ENCODE peak calls at places on chromosomes 16 and 17, in six cellular contexts. One of them, this sample, is unnamed.

GRCh38 chr17:8922923-8923322 is 42.6 kb downstream of the PIK3R5 start:
- DNase-seq in thoracic aorta: no peak
- DNase-seq in lung: no peak
- DNase-seq in HAP-1: no peak
- DNase-seq in MG63: no peak
- DNase-seq in breast epithelium: no peak
- DNase-seq in this sample: no peak

GRCh38 chr16:24537474-24538337 is 1.7 kb upstream of the RBBP6 start:
- DNase-seq in lung: no peak
- DNase-seq in HAP-1: no peak
- DNase-seq in breast epithelium: no peak
- DNase-seq in MG63: peak; percentile 54
- DNase-seq in thoracic aorta: no peak
- DNase-seq in this sample: no peak

GRCh38 chr17:2214047-2214717 is 89.4 kb downstream of the SMG6 start:
- DNase-seq in MG63: no peak
- DNase-seq in HAP-1: no peak
- DNase-seq in thoracic aorta: peak; percentile 52
- DNase-seq in breast epithelium: no peak
- DNase-seq in lung: peak; percentile 48
- DNase-seq in this sample: no peak

GRCh38 chr17:73342549-73343167 is 30.9 kb upstream of the CDC42EP4 start:
- DNase-seq in lung: no peak
- DNase-seq in breast epithelium: no peak
- DNase-seq in MG63: peak; percentile 73
- DNase-seq in thoracic aorta: no peak
- DNase-seq in HAP-1: peak; percentile 29
- DNase-seq in this sample: no peak

GRCh38 chr17:3026125-3026855 is 37.1 kb downstream of the OR1D5 start:
- DNase-seq in breast epithelium: no peak
- DNase-seq in MG63: no peak
- DNase-seq in thoracic aorta: no peak
- DNase-seq in lung: no peak
- DNase-seq in HAP-1: no peak
- DNase-seq in this sample: no peak

GRCh38 chr16:71287903-71288302 is 1.3 kb downstream of the CMTR2 start:
- DNase-seq in breast epithelium: no peak
- DNase-seq in MG63: no peak
- DNase-seq in thoracic aorta: no peak
- DNase-seq in HAP-1: no peak
- DNase-seq in lung: no peak
- DNase-seq in this sample: no peak

GRCh38 chr17:35245196-35245486 is 2.3 kb downstream of the SLFN5 start:
- DNase-seq in MG63: peak; percentile 74
- DNase-seq in breast epithelium: no peak
- DNase-seq in thoracic aorta: no peak
- DNase-seq in HAP-1: no peak
- DNase-seq in lung: no peak
- DNase-seq in this sample: no peak

GRCh38 chr16:84749072-84749471 is 49.3 kb downstream of the USP10 start:
- DNase-seq in thoracic aorta: no peak
- DNase-seq in breast epithelium: no peak
- DNase-seq in lung: no peak
- DNase-seq in HAP-1: no peak
- DNase-seq in MG63: no peak
- DNase-seq in this sample: no peak

GRCh38 chr16:1917665-1918111 is 527 bp downstream of the HS3ST6 start:
- DNase-seq in HAP-1: no peak
- DNase-seq in MG63: no peak
- DNase-seq in thoracic aorta: no peak
- DNase-seq in breast epithelium: no peak
- DNase-seq in lung: no peak
- DNase-seq in this sample: no peak

GRCh38 chr16:17026600-17027242 is 444.0 kb downstream of the XYLT1 start:
- DNase-seq in lung: no peak
- DNase-seq in HAP-1: no peak
- DNase-seq in MG63: no peak
- DNase-seq in thoracic aorta: no peak
- DNase-seq in breast epithelium: no peak
- DNase-seq in this sample: no peak

GRCh38 chr17:21041753-21042433 is 918 bp downstream of the USP22 start:
- DNase-seq in breast epithelium: peak; percentile 85
- DNase-seq in thoracic aorta: peak; percentile 52
- DNase-seq in HAP-1: peak; percentile 88
- DNase-seq in MG63: peak; percentile 92
- DNase-seq in lung: peak; percentile 79
- DNase-seq in this sample: peak; percentile 82

GRCh38 chr17:74403512-74404137 is 28.3 kb upstream of the GPRC5C start:
- DNase-seq in breast epithelium: no peak
- DNase-seq in lung: no peak
- DNase-seq in MG63: no peak
- DNase-seq in thoracic aorta: no peak
- DNase-seq in HAP-1: no peak
- DNase-seq in this sample: no peak

GRCh38 chr17:65941500-65941899 is 250.4 kb downstream of the CEP112 start:
- DNase-seq in breast epithelium: no peak
- DNase-seq in MG63: no peak
- DNase-seq in HAP-1: no peak
- DNase-seq in thoracic aorta: no peak
- DNase-seq in lung: no peak
- DNase-seq in this sample: no peak

GRCh38 chr17:54521137-54521536 is 379.5 kb upstream of the TOM1L1 start:
- DNase-seq in MG63: no peak
- DNase-seq in breast epithelium: no peak
- DNase-seq in lung: no peak
- DNase-seq in thoracic aorta: no peak
- DNase-seq in HAP-1: no peak
- DNase-seq in this sample: no peak

GRCh38 chr16:65065031-65065430 is 56.8 kb downstream of the CDH11 start:
- DNase-seq in breast epithelium: no peak
- DNase-seq in lung: no peak
- DNase-seq in thoracic aorta: no peak
- DNase-seq in HAP-1: no peak
- DNase-seq in MG63: no peak
- DNase-seq in this sample: no peak

GRCh38 chr17:27407916-27408846 is 48.1 kb upstream of the KSR1 start:
- DNase-seq in HAP-1: no peak
- DNase-seq in MG63: peak; percentile 92
- DNase-seq in breast epithelium: no peak
- DNase-seq in lung: no peak
- DNase-seq in thoracic aorta: no peak
- DNase-seq in this sample: no peak

GRCh38 chr16:26981266-26981938 is 85.3 kb upstream of the C16orf82 start:
- DNase-seq in lung: no peak
- DNase-seq in breast epithelium: no peak
- DNase-seq in MG63: peak; percentile 74
- DNase-seq in HAP-1: no peak
- DNase-seq in thoracic aorta: no peak
- DNase-seq in this sample: no peak

DNA sequence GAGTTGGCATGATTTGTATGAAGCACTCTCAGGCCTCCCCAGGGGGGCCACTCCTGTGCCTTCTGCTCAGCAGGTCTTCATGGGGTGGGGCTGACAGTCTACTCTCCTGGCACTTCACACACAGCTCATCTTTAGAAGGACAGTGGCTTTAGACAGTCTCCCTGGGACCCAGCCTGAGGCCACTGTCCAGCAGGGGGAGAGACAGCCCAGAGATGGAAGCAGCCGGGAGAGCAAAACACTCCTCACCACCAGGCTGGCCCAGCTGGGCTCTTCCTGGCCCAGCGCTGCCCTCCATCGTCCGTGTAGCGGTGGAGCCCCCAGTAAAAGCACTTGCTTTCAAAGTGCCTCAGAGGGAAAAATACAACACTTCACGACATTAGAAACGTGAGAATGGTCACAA is 62.0 kb upstream of the CRHR1 start:
- DNase-seq in lung: no peak
- DNase-seq in thoracic aorta: no peak
- DNase-seq in MG63: no peak
- DNase-seq in HAP-1: peak; percentile 31
- DNase-seq in breast epithelium: no peak
- DNase-seq in this sample: no peak
- H3K27me3 ChIP-seq in lung: no peaks in the 10 kb centered on the region
- H3K27me3 ChIP-seq in thoracic aorta: no peaks in the 10 kb centered on the region
- H3K27me3 ChIP-seq in MG63: peaks cover 12% of the 10 kb centered on the region
- H3K27me3 ChIP-seq in HAP-1: peaks cover 25% of the 10 kb centered on the region
- H3K27me3 ChIP-seq in breast epithelium: no peaks in the 10 kb centered on the region
- H3K27me3 ChIP-seq in this sample: no peaks in the 10 kb centered on the region

GRCh38 chr17:68455756-68456528 is 1.4 kb downstream of the WIPI1 start:
- DNase-seq in MG63: peak; percentile 64
- DNase-seq in HAP-1: no peak
- DNase-seq in thoracic aorta: no peak
- DNase-seq in breast epithelium: peak; percentile 68
- DNase-seq in lung: no peak
- DNase-seq in this sample: peak; percentile 71
- H3K4me3 ChIP-seq in MG63: peak overlapping the region; percentile 69
- H3K4me3 ChIP-seq in HAP-1: peak overlapping the region; percentile 48
- H3K4me3 ChIP-seq in thoracic aorta: peak overlapping the region; percentile 86
- H3K4me3 ChIP-seq in breast epithelium: peak overlapping the region; percentile 91
- H3K4me3 ChIP-seq in lung: peak overlapping the region; percentile 60
- H3K4me3 ChIP-seq in this sample: peak overlapping the region; percentile 77

GRCh38 chr16:66382171-66382965 is 15.9 kb downstream of the CDH5 start:
- DNase-seq in thoracic aorta: no peak
- DNase-seq in HAP-1: no peak
- DNase-seq in lung: no peak
- DNase-seq in breast epithelium: no peak
- DNase-seq in MG63: peak; percentile 25
- DNase-seq in this sample: no peak

GRCh38 chr16:66381585-66382170 is 15.2 kb downstream of the CDH5 start:
- DNase-seq in thoracic aorta: no peak
- DNase-seq in MG63: no peak
- DNase-seq in breast epithelium: no peak
- DNase-seq in HAP-1: no peak
- DNase-seq in lung: no peak
- DNase-seq in this sample: no peak

GRCh38 chr16:66378739-66379570 is 12.5 kb downstream of the CDH5 start:
- DNase-seq in MG63: no peak
- DNase-seq in breast epithelium: no peak
- DNase-seq in HAP-1: no peak
- DNase-seq in thoracic aorta: no peak
- DNase-seq in lung: no peak
- DNase-seq in this sample: no peak

GRCh38 chr16:66379571-66379941 is 13.1 kb downstream of the CDH5 start:
- DNase-seq in breast epithelium: no peak
- DNase-seq in MG63: no peak
- DNase-seq in lung: no peak
- DNase-seq in thoracic aorta: no peak
- DNase-seq in HAP-1: no peak
- DNase-seq in this sample: no peak

GRCh38 chr16:66380421-66380820 is 13.9 kb downstream of the CDH5 start:
- DNase-seq in HAP-1: no peak
- DNase-seq in breast epithelium: no peak
- DNase-seq in MG63: no peak
- DNase-seq in thoracic aorta: no peak
- DNase-seq in lung: no peak
- DNase-seq in this sample: no peak
- H3K27me3 ChIP-seq in HAP-1: no peaks in the 10 kb centered on the region
- H3K27me3 ChIP-seq in breast epithelium: no peaks in the 10 kb centered on the region
- H3K27me3 ChIP-seq in MG63: no peaks in the 10 kb centered on the region
- H3K27me3 ChIP-seq in thoracic aorta: no peaks in the 10 kb centered on the region
- H3K27me3 ChIP-seq in lung: no peaks in the 10 kb centered on the region
- H3K27me3 ChIP-seq in this sample: no peaks in the 10 kb centered on the region

GRCh38 chr16:272633-273546 is 2.9 kb downstream of the RGS11 start:
- DNase-seq in breast epithelium: no peak
- DNase-seq in thoracic aorta: no peak
- DNase-seq in HAP-1: no peak
- DNase-seq in lung: no peak
- DNase-seq in MG63: no peak
- DNase-seq in this sample: no peak
- H3K4me3 ChIP-seq in breast epithelium: no peak overlapping the region
- H3K4me3 ChIP-seq in thoracic aorta: no peak overlapping the region
- H3K4me3 ChIP-seq in HAP-1: no peak overlapping the region
- H3K4me3 ChIP-seq in lung: no peak overlapping the region
- H3K4me3 ChIP-seq in MG63: no peak overlapping the region
- H3K4me3 ChIP-seq in this sample: no peak overlapping the region

GRCh38 chr16:67001726-67002125 is 13.3 kb downstream of the CES4A start:
- DNase-seq in thoracic aorta: no peak
- DNase-seq in MG63: no peak
- DNase-seq in lung: no peak
- DNase-seq in HAP-1: no peak
- DNase-seq in breast epithelium: no peak
- DNase-seq in this sample: no peak

GRCh38 chr16:66996983-66997358 is 8.6 kb downstream of the CES4A start:
- DNase-seq in lung: no peak
- DNase-seq in MG63: no peak
- DNase-seq in HAP-1: no peak
- DNase-seq in thoracic aorta: no peak
- DNase-seq in breast epithelium: no peak
- DNase-seq in this sample: no peak

GRCh38 chr16:66996324-66996982 is 8.1 kb downstream of the CES4A start:
- DNase-seq in lung: peak; percentile 75
- DNase-seq in breast epithelium: peak; percentile 51
- DNase-seq in MG63: peak; percentile 34
- DNase-seq in HAP-1: no peak
- DNase-seq in thoracic aorta: peak; percentile 85
- DNase-seq in this sample: peak; percentile 81

GRCh38 chr16:67000384-67001158 is 12.2 kb downstream of the CES4A start:
- DNase-seq in lung: peak; percentile 66
- DNase-seq in breast epithelium: peak; percentile 50
- DNase-seq in HAP-1: peak; percentile 72
- DNase-seq in MG63: no peak
- DNase-seq in thoracic aorta: no peak
- DNase-seq in this sample: peak; percentile 62

DNA sequence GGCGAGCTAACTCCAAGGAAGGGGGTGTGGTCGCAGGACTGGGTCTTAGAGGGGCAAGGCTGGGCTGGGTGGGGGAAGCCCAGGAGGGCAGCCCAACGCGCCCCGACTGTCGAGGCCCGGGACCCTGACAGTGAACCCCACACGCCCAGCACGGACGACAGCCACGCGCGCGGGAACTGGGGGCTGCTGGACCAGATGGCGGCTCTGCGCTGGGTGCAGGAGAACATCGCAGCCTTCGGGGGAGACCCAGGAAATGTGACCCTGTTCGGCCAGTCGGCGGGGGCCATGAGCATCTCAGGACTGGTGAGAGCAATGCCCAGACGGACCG is 12.7 kb downstream of the CES4A start:
- DNase-seq in HAP-1: no peak
- DNase-seq in breast epithelium: no peak
- DNase-seq in MG63: no peak
- DNase-seq in thoracic aorta: no peak
- DNase-seq in lung: no peak
- DNase-seq in this sample: no peak
- H3K27me3 ChIP-seq in HAP-1: no peaks in the 10 kb centered on the region
- H3K27me3 ChIP-seq in breast epithelium: no peaks in the 10 kb centered on the region
- H3K27me3 ChIP-seq in MG63: no peaks in the 10 kb centered on the region
- H3K27me3 ChIP-seq in thoracic aorta: no peaks in the 10 kb centered on the region
- H3K27me3 ChIP-seq in lung: no peaks in the 10 kb centered on the region
- H3K27me3 ChIP-seq in this sample: no peaks in the 10 kb centered on the region

GRCh38 chr16:58499092-58499511 is 841 bp upstream of the NDRG4 start:
- DNase-seq in lung: no peak
- DNase-seq in thoracic aorta: no peak
- DNase-seq in breast epithelium: no peak
- DNase-seq in HAP-1: no peak
- DNase-seq in MG63: no peak
- DNase-seq in this sample: no peak
- H3K4me3 ChIP-seq in lung: no peak overlapping the region
- H3K4me3 ChIP-seq in thoracic aorta: no peak overlapping the region
- H3K4me3 ChIP-seq in breast epithelium: no peak overlapping the region
- H3K4me3 ChIP-seq in HAP-1: no peak overlapping the region
- H3K4me3 ChIP-seq in MG63: no peak overlapping the region
- H3K4me3 ChIP-seq in this sample: no peak overlapping the region

This sample was measured in prostate gland.